ENCODE peak calls at places on chromosomes 3 and 15, in six cellular contexts. Y is iris pigment epithelial cell; Z is ovary; K is CD4-positive, alpha-beta T cell; J is activated CD8-positive, alpha-beta memory T cell treated with anti-CD3 and anti-CD28 coated beads, Interleukin-2, amount 50 U/mL, for 48 hours; U is kidney glomerular epithelial cell. T is an unnamed sample.

GRCh38 chr3:32238816-32239637 is 547 bp downstream of the CMTM8 start:
- DNase-seq in Y (peak), Z (peak), K (peak), J (peak), U (no peak), T (peak)

GRCh38 chr3:154018100-154018696 is 103.0 kb upstream of the ARHGEF26 start:
- DNase-seq in Y (peak), Z (no peak), K (peak), J (peak), U (no peak), T (peak)

GRCh38 chr15:77031376-77032050 is 36.6 kb downstream of the PSTPIP1 start:
- DNase-seq in Y (no peak), Z (no peak), K (no peak), J (peak), U (no peak), T (peak)

GRCh38 chr3:131728898-131729297 is 226.1 kb upstream of the MRPL3 start:
- DNase-seq in Y (no peak), Z (no peak), K (no peak), J (no peak), U (no peak), T (no peak)

GRCh38 chr3:148606979-148607378 is 90.7 kb upstream of the AGTR1 start:
- DNase-seq in Y (peak), Z (no peak), K (no peak), J (no peak), U (no peak), T (no peak)

GRCh38 chr3:88596451-88596850 is 446.7 kb downstream of the C3orf38 start:
- DNase-seq in Y (no peak), Z (no peak), K (no peak), J (no peak), U (no peak), T (no peak)

GRCh38 chr3:124781706-124782376 is 51.6 kb downstream of the UMPS start:
- DNase-seq in Y (no peak), Z (no peak), K (no peak), J (no peak), U (no peak), T (no peak)

GRCh38 chr3:174957581-174958001 is 98.5 kb downstream of the NAALADL2 start:
- DNase-seq in Y (peak), Z (no peak), K (no peak), J (no peak), U (no peak), T (no peak)

GRCh38 chr15:82970696-82971095 is 15.3 kb upstream of the RAMAC start:
- DNase-seq in Y (no peak), Z (no peak), K (no peak), J (no peak), U (no peak), T (no peak)

GRCh38 chr3:147906275-147906674 is 497.1 kb downstream of the ZIC1 start:
- DNase-seq in Y (peak), Z (no peak), K (no peak), J (no peak), U (no peak), T (no peak)

GRCh38 chr3:149751551-149751950 is 738 bp downstream of the COMMD2 start:
- DNase-seq in Y (no peak), Z (no peak), K (no peak), J (no peak), U (no peak), T (no peak)

GRCh38 chr15:82881747-82882146 is 70.8 kb downstream of the HOMER2 start:
- DNase-seq in Y (no peak), Z (no peak), K (no peak), J (no peak), U (no peak), T (no peak)

GRCh38 chr15:72141171-72142084 is 23.2 kb downstream of the SENP8 start:
- DNase-seq in Y (peak), Z (no peak), K (no peak), J (no peak), U (no peak), T (peak)

GRCh38 chr3:154148541-154148940 is 27.4 kb downstream of the ARHGEF26 start:
- DNase-seq in Y (no peak), Z (no peak), K (no peak), J (no peak), U (no peak), T (no peak)

GRCh38 chr15:50044406-50044805 is 74.6 kb downstream of the ATP8B4 start:
- DNase-seq in Y (no peak), Z (no peak), K (no peak), J (no peak), U (no peak), T (no peak)

GRCh38 chr3:140931801-140932200 is 9.8 kb upstream of the SLC25A36 start:
- DNase-seq in Y (peak), Z (no peak), K (no peak), J (no peak), U (no peak), T (no peak)

GRCh38 chr3:178990293-178990692 is 81.3 kb downstream of the ZMAT3 start:
- DNase-seq in Y (no peak), Z (no peak), K (no peak), J (no peak), U (no peak), T (no peak)

GRCh38 chr15:42059661-42060476 is 34.5 kb downstream of the PLA2G4D start:
- DNase-seq in Y (peak), Z (peak), K (peak), J (peak), U (peak), T (peak)

GRCh38 chr3:182954553-182954952 is 25.8 kb downstream of the DCUN1D1 start:
- DNase-seq in Y (no peak), Z (no peak), K (no peak), J (no peak), U (no peak), T (no peak)

GRCh38 chr3:46705751-46706572 is 4.8 kb downstream of the TMIE start:
- DNase-seq in Y (peak), Z (peak), K (no peak), J (no peak), U (no peak), T (no peak)

GRCh38 chr15:70741677-70742293 is 21.6 kb downstream of the UACA start:
- DNase-seq in Y (peak), Z (no peak), K (no peak), J (no peak), U (peak), T (no peak)

GRCh38 chr3:52841211-52841980 is 6.6 kb upstream of the MUSTN1 start:
- DNase-seq in Y (peak), Z (no peak), K (no peak), J (no peak), U (no peak), T (no peak)

GRCh38 chr3:37712918-37713819 is 148.5 kb upstream of the CTDSPL start:
- DNase-seq in Y (peak), Z (no peak), K (no peak), J (no peak), U (peak), T (no peak)

GRCh38 chr3:82462977-82463376 is 701.5 kb upstream of the GBE1 start:
- DNase-seq in Y (no peak), Z (no peak), K (no peak), J (no peak), U (no peak), T (no peak)

GRCh38 chr3:89690649-89691048 is 583.2 kb downstream of the EPHA3 start:
- DNase-seq in Y (no peak), Z (no peak), K (no peak), J (no peak), U (no peak), T (no peak)

GRCh38 chr3:107942244-107942643 is 148.6 kb downstream of the CD47 start:
- DNase-seq in Y (peak), Z (no peak), K (no peak), J (no peak), U (no peak), T (no peak)

GRCh38 chr3:115165266-115165665 is 18.2 kb upstream of the ZBTB20 start:
- DNase-seq in Y (no peak), Z (no peak), K (peak), J (no peak), U (no peak), T (no peak)

GRCh38 chr15:46525984-46526725 is 891.3 kb downstream of the SQOR start:
- DNase-seq in Y (no peak), Z (no peak), K (no peak), J (no peak), U (no peak), T (no peak)

GRCh38 chr15:73956276-73957086 is 30.2 kb downstream of the LOXL1 start:
- DNase-seq in Y (peak), Z (peak), K (no peak), J (no peak), U (peak), T (no peak)

GRCh38 chr3:48428863-48429415 is 947 bp downstream of the PLXNB1 start:
- DNase-seq in Y (peak), Z (peak), K (no peak), J (peak), U (peak), T (no peak)